ENCODE peak calls at places on chromosomes 6 and 20, in five cellular contexts. P is foreskin fibroblast, Z is lung, E is fibroblast of lung, O is AG04449. I is an unnamed sample.

GRCh38 chr6:111087106-111087835 is at the start of gene SLC16A10:
- DNase-seq in P (peak), Z (peak), E (no peak), O (no peak), I (no peak)

GRCh38 chr6:168606722-168607121 is 165.7 kb downstream of the SMOC2 start:
- DNase-seq in P (no peak), Z (no peak), E (no peak), O (no peak), I (no peak)

GRCh38 chr6:4139272-4139671 is 3.9 kb upstream of the ECI2 start:
- DNase-seq in P (no peak), Z (no peak), E (no peak), O (no peak), I (no peak)

GRCh38 chr20:61120595-61121515 is 131.2 kb upstream of the CDH4 start:
- DNase-seq in P (peak), Z (peak), E (peak), O (no peak), I (peak)

GRCh38 chr20:18879262-18879661 is 65.7 kb downstream of the SCP2D1 start:
- DNase-seq in P (no peak), Z (no peak), E (no peak), O (no peak), I (no peak)

GRCh38 chr6:2651536-2651935 is 99.2 kb downstream of the MYLK4 start:
- DNase-seq in P (peak), Z (no peak), E (no peak), O (no peak), I (no peak)

GRCh38 chr6:30497714-30498113 is 8.4 kb downstream of the HLA-E start:
- DNase-seq in P (no peak), Z (no peak), E (no peak), O (no peak), I (no peak)

GRCh38 chr6:19999319-20000191 is 162.4 kb downstream of the ID4 start:
- DNase-seq in P (no peak), Z (no peak), E (no peak), O (no peak), I (no peak)

GRCh38 chr20:58890454-58891075 is 38.0 kb downstream of the GNAS start:
- DNase-seq in P (peak), Z (peak), E (peak), O (no peak), I (no peak)

GRCh38 chr20:41466836-41467619 is 100.4 kb upstream of the EMILIN3 start:
- DNase-seq in P (no peak), Z (no peak), E (no peak), O (no peak), I (no peak)

GRCh38 chr6:140059947-140060346 is 685.5 kb upstream of the CITED2 start:
- DNase-seq in P (peak), Z (no peak), E (no peak), O (no peak), I (no peak)

GRCh38 chr20:5786930-5787826 is 37.0 kb downstream of the SHLD1 start:
- DNase-seq in P (peak), Z (no peak), E (peak), O (no peak), I (no peak)

GRCh38 chr6:55963301-55963700 is 87.9 kb upstream of the BMP5 start:
- DNase-seq in P (peak), Z (no peak), E (peak), O (no peak), I (no peak)

GRCh38 chr6:3209114-3210023 is 18.1 kb downstream of the TUBB2B start:
- DNase-seq in P (peak), Z (peak), E (peak), O (peak), I (peak)

GRCh38 chr20:12113075-12113467 is 195.4 kb downstream of the BTBD3 start:
- DNase-seq in P (peak), Z (no peak), E (no peak), O (no peak), I (no peak)

GRCh38 chr20:54167909-54168872 is 5.6 kb downstream of the CYP24A1 start:
- DNase-seq in P (peak), Z (no peak), E (peak), O (no peak), I (peak)

GRCh38 chr6:117677553-117678131 is 2.4 kb downstream of the NUS1 start:
- DNase-seq in P (peak), Z (no peak), E (peak), O (no peak), I (no peak)

GRCh38 chr6:30957716-30958115 is 16.9 kb downstream of the MUCL3 start:
- DNase-seq in P (no peak), Z (no peak), E (no peak), O (no peak), I (no peak)

GRCh38 chr6:30759575-30760239 is 15.4 kb upstream of the IER3 start:
- DNase-seq in P (peak), Z (no peak), E (peak), O (peak), I (no peak)

GRCh38 chr20:49853640-49854039 is 41.0 kb downstream of the SLC9A8 start:
- DNase-seq in P (peak), Z (no peak), E (peak), O (no peak), I (peak)

GRCh38 chr6:119347466-119348307 is 1.9 kb downstream of the MAN1A1 start:
- DNase-seq in P (peak), Z (peak), E (no peak), O (no peak), I (no peak)

GRCh38 chr20:38790210-38791053 is 15.1 kb upstream of the PPP1R16B start:
- DNase-seq in P (peak), Z (no peak), E (peak), O (no peak), I (no peak)

GRCh38 chr20:38878798-38879197 is 47.4 kb upstream of the FAM83D start:
- DNase-seq in P (peak), Z (no peak), E (peak), O (no peak), I (no peak)

GRCh38 chr20:4854502-4854901 is 132.8 kb downstream of the PRND start:
- DNase-seq in P (no peak), Z (no peak), E (no peak), O (no peak), I (peak)

GRCh38 chr6:139490482-139490881 is 116.0 kb upstream of the CITED2 start:
- DNase-seq in P (peak), Z (peak), E (peak), O (no peak), I (no peak)

GRCh38 chr6:14454467-14454763 is 336.8 kb downstream of the CD83 start:
- DNase-seq in P (no peak), Z (no peak), E (no peak), O (no peak), I (no peak)

GRCh38 chr20:14918281-14918680 is 580.9 kb upstream of the FLRT3 start:
- DNase-seq in P (no peak), Z (no peak), E (no peak), O (no peak), I (no peak)

GRCh38 chr6:117545161-117545595 is 57.1 kb downstream of the GOPC start:
- DNase-seq in P (no peak), Z (no peak), E (no peak), O (no peak), I (no peak)

GRCh38 chr6:95847061-95847460 is 168.7 kb upstream of the FUT9 start:
- DNase-seq in P (no peak), Z (no peak), E (no peak), O (no peak), I (no peak)

GRCh38 chr20:21575167-21575566 is 61.3 kb upstream of the NKX2-2 start:
- DNase-seq in P (no peak), Z (no peak), E (no peak), O (no peak), I (no peak)

GRCh38 chr6:27592481-27593199 is 119.7 kb upstream of the ZNF184 start:
- DNase-seq in P (peak), Z (no peak), E (peak), O (peak), I (no peak)

GRCh38 chr6:158565482-158566040 is 5.7 kb downstream of the TMEM181 start:
- DNase-seq in P (no peak), Z (no peak), E (no peak), O (no peak), I (no peak)
- TF ChIP-seq CTCF in P (no peak), Z (no peak), E (no peak), O (no peak), I (no peak)

GRCh38 chr6:107801195-107801594 is 22.9 kb downstream of the SCML4 start:
- DNase-seq in P (no peak), Z (no peak), E (no peak), O (no peak), I (peak)

GRCh38 chr6:107794771-107795170 is 29.3 kb downstream of the SCML4 start:
- DNase-seq in P (no peak), Z (no peak), E (no peak), O (no peak), I (no peak)

GRCh38 chr6:107803957-107804356 is 20.2 kb downstream of the SCML4 start:
- DNase-seq in P (peak), Z (no peak), E (no peak), O (no peak), I (peak)

GRCh38 chr6:107805504-107805903 is 18.6 kb downstream of the SCML4 start:
- DNase-seq in P (no peak), Z (no peak), E (no peak), O (no peak), I (peak)

GRCh38 chr6:107800564-107801164 is 23.4 kb downstream of the SCML4 start:
- DNase-seq in P (peak), Z (no peak), E (peak), O (no peak), I (peak)
- TF ChIP-seq CTCF in P (no peak), Z (no peak), E (peak), O (no peak), I (peak)

GRCh38 chr6:131197716-131198115 is 62.4 kb downstream of the AKAP7 start:
- DNase-seq in P (no peak), Z (no peak), E (no peak), O (no peak), I (no peak)

GRCh38 chr6:131199568-131200272 is 64.5 kb downstream of the AKAP7 start:
- DNase-seq in P (peak), Z (no peak), E (peak), O (no peak), I (no peak)
- TF ChIP-seq CTCF in P (peak), Z (peak), E (peak), O (peak), I (peak)

DNA sequence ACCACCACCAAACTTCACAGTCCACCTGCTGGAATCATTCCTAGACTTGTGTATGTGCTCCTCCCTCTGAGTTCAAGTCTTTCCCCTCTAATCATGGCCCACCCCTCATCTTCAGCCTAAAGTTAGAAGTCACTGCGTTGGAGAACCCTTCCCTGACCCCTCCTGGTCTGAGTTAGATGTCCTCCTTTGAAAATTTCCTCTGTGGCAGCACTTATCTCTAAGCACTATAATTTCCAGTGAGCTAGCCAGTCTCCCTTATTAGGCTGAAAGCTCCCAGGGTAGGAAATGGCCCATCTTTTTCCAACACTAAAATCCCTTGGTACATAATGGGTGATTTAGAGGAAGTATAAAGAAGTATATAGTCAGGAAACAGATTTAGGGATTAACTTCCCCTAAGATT is 63.2 kb downstream of the SESN1 start:
- DNase-seq in P (no peak), Z (no peak), E (no peak), O (no peak), I (no peak)
- TF ChIP-seq CTCF in P (no peak), Z (no peak), E (no peak), O (no peak), I (no peak)

DNA sequence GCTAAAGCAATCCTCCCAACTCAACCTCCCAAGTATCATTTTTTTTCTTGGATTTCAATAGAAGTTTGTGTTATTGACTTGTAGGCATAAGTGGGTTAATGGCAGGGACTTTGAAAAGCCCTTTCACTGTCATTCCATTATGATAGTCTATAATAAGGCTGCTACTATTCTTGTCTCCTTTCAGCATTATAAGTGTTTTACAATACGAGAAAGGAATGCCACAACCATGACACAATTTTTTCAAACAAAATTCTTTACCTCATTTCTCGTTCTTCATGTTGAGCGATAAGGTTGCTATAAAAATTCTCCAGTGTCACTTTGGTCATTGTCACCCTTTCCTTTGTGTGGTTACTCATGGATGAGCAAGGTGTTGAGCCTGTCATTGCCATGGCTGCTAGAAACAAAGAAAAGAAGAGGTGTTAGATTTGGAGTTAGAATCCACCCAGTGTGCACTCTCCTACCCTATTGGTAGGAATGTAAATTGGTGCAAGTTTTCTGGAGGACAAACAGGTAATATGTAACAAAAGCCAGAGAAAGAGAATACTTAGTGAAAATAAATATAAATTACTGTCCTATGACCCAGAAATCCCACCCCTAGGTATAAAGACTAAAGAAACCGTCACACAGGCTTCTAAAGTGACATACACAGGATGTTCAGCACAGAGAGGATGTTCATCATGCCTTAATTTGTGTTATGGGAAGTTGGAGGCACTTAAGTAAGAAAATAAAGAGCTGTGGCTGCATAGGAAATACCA is 7.3 kb downstream of the STK38 start:
- DNase-seq in P (no peak), Z (no peak), E (no peak), O (no peak), I (no peak)
- TF ChIP-seq CTCF in P (no peak), Z (no peak), E (peak), O (no peak), I (no peak)

DNA sequence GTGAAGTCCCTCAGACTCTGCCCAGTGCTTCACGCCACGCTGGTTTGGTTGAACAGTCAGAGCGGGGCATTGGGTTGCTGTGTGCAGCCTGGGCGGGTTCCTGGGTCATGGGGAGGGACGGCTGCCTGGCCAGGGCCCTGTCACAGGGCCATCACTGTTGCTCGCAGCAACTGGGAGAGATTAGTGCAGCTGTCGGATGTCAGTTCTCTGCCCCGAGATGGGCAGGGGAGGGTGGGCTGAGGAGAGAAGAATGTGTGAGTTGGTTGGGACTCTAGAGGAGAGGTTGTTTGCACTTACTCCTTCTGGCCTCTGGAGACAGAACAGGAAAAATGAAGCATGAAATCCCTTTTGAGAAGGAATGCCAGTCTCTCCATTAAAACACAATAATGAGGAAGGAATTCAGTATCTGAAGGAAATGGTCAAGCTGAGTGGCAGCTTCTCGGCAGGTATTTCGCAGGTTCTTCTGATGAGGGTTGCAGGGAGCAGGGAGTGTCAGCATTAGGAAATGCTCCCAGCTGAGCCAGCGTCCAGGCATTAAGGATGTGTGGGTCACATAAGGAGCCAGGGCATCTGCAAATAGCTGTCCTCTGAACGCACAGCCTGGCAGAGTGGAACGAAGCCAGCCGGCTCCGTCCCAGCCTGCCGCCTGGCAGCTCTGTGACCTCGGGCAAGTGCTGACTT is 95.9 kb downstream of the SSR1 start:
- DNase-seq in P (no peak), Z (peak), E (peak), O (no peak), I (no peak)
- TF ChIP-seq CTCF in P (no peak), Z (no peak), E (no peak), O (no peak), I (no peak)

DNA sequence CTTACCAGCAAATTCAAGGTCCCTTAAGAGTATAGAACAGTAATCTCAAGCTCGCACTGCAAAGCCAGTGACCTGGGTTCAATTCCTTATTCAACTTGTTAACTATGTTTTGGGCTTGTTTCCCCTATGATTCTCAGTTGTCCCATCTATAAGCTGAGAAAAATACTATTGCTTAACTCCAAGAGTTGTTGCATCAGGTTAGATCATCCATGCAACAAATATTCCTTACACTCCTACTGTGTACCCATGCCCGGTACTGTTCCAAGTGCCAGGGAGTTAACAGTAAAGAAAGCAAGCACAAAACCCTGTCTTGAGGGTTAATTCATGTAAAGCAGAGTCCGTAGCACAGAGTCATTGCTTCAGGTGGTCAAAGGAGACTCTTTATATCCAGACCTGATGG is 247.3 kb downstream of the MAFB start:
- DNase-seq in P (no peak), Z (no peak), E (peak), O (no peak), I (no peak)
- TF ChIP-seq CTCF in P (no peak), Z (no peak), E (no peak), O (no peak), I (no peak)

DNA sequence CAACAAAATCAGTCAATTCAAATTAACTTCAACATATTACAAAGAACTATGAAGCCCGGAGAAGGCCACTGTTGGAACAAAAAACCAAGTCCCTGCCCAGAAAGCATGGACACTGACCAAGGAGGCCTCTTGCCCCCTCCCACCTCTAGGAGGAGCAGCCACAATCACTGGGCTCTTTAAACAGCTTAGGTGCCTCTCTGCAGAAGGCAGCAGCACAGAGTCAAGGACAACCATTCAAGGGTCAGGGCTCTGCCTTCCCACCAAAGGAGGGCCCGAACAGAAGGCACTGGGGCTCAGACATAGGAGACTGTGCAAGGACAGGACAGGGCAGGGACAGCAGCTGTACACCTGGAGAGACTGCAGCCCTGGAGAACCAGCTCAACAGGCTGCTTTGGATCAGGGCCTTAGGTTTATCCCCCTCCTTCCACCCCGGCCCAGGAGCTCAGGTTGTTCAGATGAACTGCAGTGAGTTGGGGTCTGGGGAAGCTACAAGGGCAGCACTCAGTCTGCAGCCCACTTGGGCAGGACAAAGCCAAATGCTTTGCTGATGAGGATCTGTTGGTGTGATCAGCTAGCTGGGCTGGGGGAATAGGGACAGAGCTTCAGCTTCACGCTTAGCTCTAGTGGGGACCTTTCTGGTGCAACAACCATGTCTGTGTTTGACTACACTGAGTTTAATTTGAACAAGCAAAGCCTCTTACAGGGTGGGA is 17.8 kb downstream of the TOMM34 start:
- DNase-seq in P (peak), Z (no peak), E (no peak), O (no peak), I (no peak)
- TF ChIP-seq CTCF in P (peak), Z (no peak), E (no peak), O (no peak), I (no peak)

DNA sequence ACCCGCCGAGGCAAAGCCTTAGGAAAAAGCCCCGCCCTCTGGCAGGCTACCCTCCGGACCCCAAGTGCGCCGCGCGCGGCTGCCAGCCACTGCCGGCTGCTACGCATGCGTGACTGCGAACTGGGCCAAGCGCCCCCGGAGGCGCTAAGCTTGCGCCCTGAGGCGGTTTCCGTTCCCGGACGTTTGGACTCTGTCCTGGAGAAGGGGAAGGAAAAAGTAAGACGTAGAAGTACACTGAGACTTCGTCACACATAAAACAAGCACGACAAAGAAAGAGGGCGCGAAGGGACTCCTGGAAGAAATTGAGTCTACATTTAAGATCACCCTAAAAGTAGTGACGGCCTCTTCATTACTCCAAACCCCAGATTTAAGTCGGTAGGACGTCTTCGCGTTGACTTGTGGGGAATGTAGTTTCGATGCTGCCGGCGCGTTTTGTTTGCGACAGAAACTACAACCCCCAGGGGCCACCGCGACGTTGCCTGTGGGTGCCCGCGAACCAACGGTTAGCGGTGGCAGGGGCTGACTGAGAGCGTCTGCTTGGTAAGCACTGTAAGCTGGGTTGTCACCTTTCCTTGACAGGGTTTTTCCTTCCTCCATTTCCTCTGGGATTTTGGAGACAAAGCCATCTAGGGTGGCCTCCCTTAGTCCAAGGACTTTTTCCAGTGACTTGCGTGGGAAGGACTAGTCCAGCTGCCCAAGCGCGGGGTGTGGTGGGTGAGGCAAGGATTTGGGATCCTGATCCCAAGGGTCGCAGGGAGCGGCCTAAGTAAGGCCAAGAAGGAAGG is at the start of gene CEP57L1:
- DNase-seq in P (peak), Z (peak), E (peak), O (peak), I (peak)
- TF ChIP-seq CTCF in P (no peak), Z (no peak), E (no peak), O (no peak), I (no peak)

GRCh38 chr6:146891615-146892265 is 293.0 kb downstream of the ADGB start:
- DNase-seq in P (peak), Z (no peak), E (peak), O (no peak), I (no peak)
- TF ChIP-seq CTCF in P (no peak), Z (no peak), E (no peak), O (no peak), I (no peak)

I was measured in osteocyte.